ENCODE peak calls at places on chromosomes 5 and 9, in seven cellular contexts. I, T, P, R, D, E and S are unnamed samples.

GRCh38 chr9:127754761-127755557 is 19.9 kb upstream of the TOR2A start:
- DNase-seq in T (no peak), P (no peak), D (no peak), R (no peak), E (no peak), I (no peak), S (no peak)

GRCh38 chr9:14096182-14096922 is 217.6 kb downstream of the NFIB start:
- DNase-seq in I (peak; percentile 80), R (no peak), P (no peak), D (no peak), E (no peak), T (peak; percentile 36), S (no peak)

GRCh38 chr5:126414874-126415502 is 8.2 kb upstream of the GRAMD2B start:
- DNase-seq in R (no peak), E (peak; percentile 23), T (peak; percentile 79), D (no peak), P (no peak), I (peak; percentile 19), S (peak; percentile 44)

GRCh38 chr9:106920701-106921283 is 57.8 kb downstream of the ZNF462 start:
- DNase-seq in D (no peak), T (no peak), R (peak; percentile 42), I (peak; percentile 35), E (no peak), P (no peak), S (no peak)

GRCh38 chr5:100595152-100595811 is 60.1 kb downstream of the FAM174A start:
- DNase-seq in P (no peak), E (peak; percentile 23), T (no peak), R (no peak), I (peak; percentile 85), D (no peak), S (peak; percentile 76)

GRCh38 chr9:87873607-87874319 is 8.9 kb upstream of the SPATA31E1 start:
- DNase-seq in T (no peak), E (no peak), P (no peak), I (no peak), R (no peak), D (peak; percentile 75), S (no peak)

GRCh38 chr5:31898246-31898645 is 259.3 kb downstream of the PDZD2 start:
- DNase-seq in P (no peak), R (no peak), I (no peak), T (no peak), D (no peak), E (no peak), S (no peak)

GRCh38 chr5:172455511-172456061 is 1.3 kb upstream of the SH3PXD2B start:
- DNase-seq in R (no peak), D (no peak), E (no peak), T (peak; percentile 62), I (no peak), P (no peak), S (no peak)

GRCh38 chr5:9545959-9546851 is at the start of gene SEMA5A:
- DNase-seq in T (peak; percentile 73), D (no peak), P (peak; percentile 69), E (peak; percentile 78), R (peak; percentile 69), I (no peak), S (no peak)

GRCh38 chr9:114092336-114092735 is 6.8 kb downstream of the KIF12 start:
- DNase-seq in P (no peak), T (no peak), E (no peak), R (no peak), I (no peak), D (no peak), S (no peak)

GRCh38 chr5:10036136-10036535 is 213.6 kb downstream of the ATPSCKMT start:
- DNase-seq in I (no peak), D (no peak), T (no peak), P (no peak), R (peak; percentile 50), E (no peak), S (no peak)

GRCh38 chr9:4927043-4927471 is 58.0 kb upstream of the JAK2 start:
- DNase-seq in T (no peak), P (no peak), R (no peak), I (no peak), D (no peak), E (no peak), S (no peak)

GRCh38 chr9:130377612-130378011 is 67.1 kb upstream of the ASS1 start:
- DNase-seq in T (no peak), R (no peak), D (no peak), I (no peak), P (no peak), E (no peak), S (no peak)

GRCh38 chr9:29691758-29692407 is 2118.6 kb upstream of the C9orf72 start:
- DNase-seq in T (no peak), R (no peak), D (no peak), I (no peak), E (no peak), P (no peak), S (no peak)

DNA sequence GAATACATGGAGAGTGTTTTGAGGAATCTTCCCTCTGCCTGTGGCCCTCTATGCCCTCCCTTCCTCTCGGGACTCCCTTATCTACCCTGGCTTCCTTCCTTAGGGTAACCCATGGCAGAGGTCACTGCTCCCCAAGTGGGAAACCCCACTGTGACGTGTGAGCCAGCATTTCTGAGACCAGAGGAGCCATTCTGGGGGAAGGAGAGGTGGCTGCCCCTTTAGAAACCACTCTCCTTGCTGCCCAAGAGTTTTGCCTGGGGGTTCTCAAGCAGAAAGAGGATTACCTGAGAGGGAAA is 23.1 kb downstream of the CCNJL start:
- DNase-seq in I (no peak), E (no peak), R (no peak), P (no peak), T (no peak), D (no peak), S (no peak)
- H3K27me3 ChIP-seq in I (no peaks in the 10 kb centered on the region), E (no peaks in the 10 kb centered on the region), R (no peaks in the 10 kb centered on the region), P (no peaks in the 10 kb centered on the region), T (no peaks in the 10 kb centered on the region), D (no peaks in the 10 kb centered on the region), S (no peaks in the 10 kb centered on the region)

DNA sequence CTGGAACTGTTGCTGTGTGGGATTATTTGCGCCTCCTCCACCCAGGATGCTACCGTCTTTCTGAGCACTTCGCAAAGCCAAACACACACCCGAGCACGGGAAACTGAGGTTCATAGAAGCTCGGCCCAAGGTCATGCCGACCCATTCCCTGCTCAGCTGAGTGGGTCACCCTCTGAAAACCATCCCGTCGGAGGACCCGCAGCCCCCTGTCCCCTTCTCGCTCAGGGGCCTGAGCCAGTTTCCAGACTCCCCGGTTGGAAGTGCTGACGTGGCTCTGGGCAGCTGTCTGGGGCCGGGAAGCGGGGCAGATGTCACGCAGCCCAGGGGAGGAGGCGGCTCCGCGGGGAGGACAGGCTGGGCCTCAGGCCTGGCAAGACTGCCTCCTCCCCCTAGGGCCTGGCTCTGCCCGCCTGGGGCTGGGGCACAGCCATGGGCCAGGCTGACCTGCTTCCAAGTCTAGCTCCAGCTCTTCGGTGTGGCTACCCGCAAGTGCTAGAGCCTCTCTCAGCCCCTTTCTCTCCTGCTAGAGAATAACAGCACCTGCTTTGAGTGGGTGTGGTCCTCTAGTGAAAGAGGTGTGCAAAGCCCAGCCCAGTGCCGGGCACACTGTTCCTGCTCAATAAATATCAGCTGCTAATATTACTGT is 9.9 kb upstream of the CXXC5 start:
- DNase-seq in T (peak; percentile 57), I (no peak), E (peak; percentile 87), D (peak; percentile 95), R (peak; percentile 75), P (no peak), S (no peak)
- H3K4me3 ChIP-seq in T (peak overlapping the region; percentile 39), I (no peak overlapping the region), E (peak overlapping the region; percentile 68), D (peak overlapping the region; percentile 58), R (peak overlapping the region; percentile 59), P (peak overlapping the region; percentile 71), S (peak overlapping the region; percentile 40)

GRCh38 chr9:120505186-120505585 is 74.8 kb downstream of the CDK5RAP2 start:
- DNase-seq in E (no peak), R (no peak), T (no peak), I (no peak), D (no peak), P (no peak), S (no peak)
- TF ChIP-seq CTCF in E (peak; percentile 42), R (no peak), T (no peak), I (no peak), D (no peak), P (no peak), S (no peak)

GRCh38 chr9:84723426-84723825 is 53.9 kb downstream of the NTRK2 start:
- DNase-seq in D (no peak), T (no peak), E (no peak), R (no peak), I (no peak), P (no peak), S (no peak)
- H3K27me3 ChIP-seq in D (no peaks in the 10 kb centered on the region), T (no peaks in the 10 kb centered on the region), E (peaks cover 5% of the 10 kb centered on the region), R (peaks cover 5% of the 10 kb centered on the region), I (no peaks in the 10 kb centered on the region), P (no peaks in the 10 kb centered on the region), S (no peaks in the 10 kb centered on the region)

GRCh38 chr5:148524721-148525120 is 129.6 kb downstream of the HTR4 start:
- DNase-seq in P (no peak), T (no peak), R (no peak), E (no peak), D (no peak), I (no peak), S (no peak)
- H3K4me3 ChIP-seq in P (no peak overlapping the region), T (no peak overlapping the region), R (no peak overlapping the region), E (no peak overlapping the region), D (no peak overlapping the region), I (no peak overlapping the region), S (no peak overlapping the region)